ENCODE peak calls at places on chromosome 13, in seven cellular contexts. J is heart right ventricle; S is GM23338; K is dorsolateral prefrontal cortex; I is IMR-90; Z is pancreas; D is CD4-positive, alpha-beta T cell. O is an unnamed sample.
A peak's percentile ranks its signal among the peaks of the same experiment; 100 is the strongest.

GRCh38 chr13:43783820-43784219 is 3.0 kb downstream of the ENOX1 start:
- DNase-seq in D (no peak), S (peak; percentile 66), K (no peak), Z (no peak), I (peak; percentile 8), J (peak; percentile 12), O (no peak)

GRCh38 chr13:90933097-90933826 is 414.2 kb upstream of the MIR17HG start:
- DNase-seq in D (no peak), Z (no peak), J (no peak), I (no peak), S (no peak), K (no peak), O (no peak)

GRCh38 chr13:83183439-83184149 is 698.7 kb downstream of the SLITRK1 start:
- DNase-seq in S (no peak), Z (no peak), J (no peak), D (no peak), K (no peak), I (no peak), O (no peak)

GRCh38 chr13:92175330-92175729 is 776.9 kb downstream of the GPC5 start:
- DNase-seq in I (peak; percentile 62), Z (no peak), J (no peak), D (no peak), K (no peak), S (peak; percentile 67), O (peak; percentile 20)

GRCh38 chr13:23988546-23989122 is 91.3 kb upstream of the C1QTNF9B start:
- DNase-seq in K (no peak), I (peak; percentile 47), J (no peak), S (no peak), Z (no peak), D (no peak), O (no peak)

GRCh38 chr13:74026753-74027152 is 107.5 kb downstream of the KLF12 start:
- DNase-seq in K (no peak), I (peak; percentile 37), S (peak; percentile 85), Z (no peak), D (peak; percentile 69), J (no peak), O (peak; percentile 31)

GRCh38 chr13:108227651-108228272 is 9.6 kb downstream of the ABHD13 start:
- DNase-seq in I (peak; percentile 52), Z (no peak), K (no peak), S (peak; percentile 43), J (peak; percentile 24), D (no peak), O (peak; percentile 27)

GRCh38 chr13:44726214-44726613 is 150.1 kb upstream of the TSC22D1 start:
- DNase-seq in Z (no peak), D (no peak), I (peak; percentile 90), J (no peak), K (no peak), S (no peak), O (no peak)

GRCh38 chr13:50598338-50598737 is 245.2 kb downstream of the DLEU7 start:
- DNase-seq in D (no peak), K (no peak), S (no peak), J (no peak), Z (no peak), I (no peak), O (no peak)

GRCh38 chr13:49561064-49561410 is 24.3 kb downstream of the RCBTB1 start:
- DNase-seq in I (no peak), D (no peak), Z (no peak), J (peak; percentile 39), S (no peak), K (no peak), O (no peak)

GRCh38 chr13:37490176-37490575 is 108.4 kb downstream of the POSTN start:
- DNase-seq in J (no peak), D (no peak), Z (no peak), I (peak; percentile 14), K (no peak), S (no peak), O (no peak)

GRCh38 chr13:31749929-31750328 is 10.6 kb downstream of the RXFP2 start:
- DNase-seq in J (no peak), S (no peak), K (no peak), I (peak; percentile 94), Z (no peak), D (no peak), O (no peak)

GRCh38 chr13:66780814-66781213 is 449.3 kb downstream of the PCDH9 start:
- DNase-seq in K (no peak), D (no peak), Z (no peak), I (peak; percentile 20), S (no peak), J (no peak), O (no peak)

DNA sequence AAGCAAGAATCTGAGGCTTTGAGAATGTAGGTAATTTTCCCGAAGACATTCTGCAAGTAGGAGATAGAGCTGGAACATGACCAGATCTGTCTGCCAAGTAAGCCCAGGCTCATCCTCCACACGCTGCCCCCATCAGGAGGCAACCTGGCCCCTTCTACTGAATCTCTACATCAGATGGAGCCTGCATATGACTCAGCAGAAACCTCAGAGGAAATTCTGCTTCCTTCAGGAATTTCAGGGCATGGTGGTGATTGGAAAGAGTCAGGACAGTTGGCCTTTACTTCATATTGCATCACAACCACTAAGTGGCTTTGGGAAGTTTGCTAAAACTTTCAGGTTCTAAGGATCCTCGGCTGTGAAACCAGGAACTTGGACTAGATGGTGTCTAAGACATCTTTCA is 85.2 kb downstream of the LRRC63 start:
- DNase-seq in I (peak; percentile 67), K (no peak), S (no peak), J (no peak), Z (no peak), D (no peak), O (no peak)
- H3K27ac ChIP-seq in I (peak overlapping the region; percentile 70), K (no peak overlapping the region), S (no peak overlapping the region), J (no peak overlapping the region), Z (no peak overlapping the region), D (peak overlapping the region; percentile 89), O (no peak overlapping the region)

GRCh38 chr13:34747507-34747906 is 194.6 kb upstream of the NBEA start:
- DNase-seq in Z (no peak), J (no peak), I (no peak), K (no peak), D (no peak), S (no peak), O (no peak)
- H3K27ac ChIP-seq in Z (peak overlapping the region; percentile 31), J (peak overlapping the region; percentile 75), I (no peak overlapping the region), K (peak overlapping the region; percentile 64), D (no peak overlapping the region), S (no peak overlapping the region), O (no peak overlapping the region)

GRCh38 chr13:30147380-30147779 is 160.0 kb downstream of the KATNAL1 start:
- DNase-seq in Z (no peak), J (no peak), S (no peak), K (no peak), I (no peak), D (no peak), O (no peak)
- H3K27ac ChIP-seq in Z (no peak overlapping the region), J (no peak overlapping the region), S (no peak overlapping the region), K (no peak overlapping the region), I (no peak overlapping the region), D (peak overlapping the region; percentile 58), O (no peak overlapping the region)

GRCh38 chr13:110627761-110628476 is 12.6 kb downstream of the NAXD start:
- DNase-seq in J (no peak), D (no peak), K (no peak), S (no peak), I (no peak), Z (no peak), O (no peak)

GRCh38 chr13:110624766-110625756 is 9.7 kb downstream of the NAXD start:
- DNase-seq in K (no peak), D (no peak), J (no peak), S (peak; percentile 49), I (no peak), Z (no peak), O (no peak)

GRCh38 chr13:110627351-110627750 is 12.0 kb downstream of the NAXD start:
- DNase-seq in Z (no peak), K (no peak), J (no peak), I (no peak), D (no peak), S (no peak), O (no peak)

GRCh38 chr13:110626510-110626909 is 11.2 kb downstream of the NAXD start:
- DNase-seq in I (no peak), S (no peak), D (no peak), K (no peak), J (no peak), Z (no peak), O (no peak)

DNA sequence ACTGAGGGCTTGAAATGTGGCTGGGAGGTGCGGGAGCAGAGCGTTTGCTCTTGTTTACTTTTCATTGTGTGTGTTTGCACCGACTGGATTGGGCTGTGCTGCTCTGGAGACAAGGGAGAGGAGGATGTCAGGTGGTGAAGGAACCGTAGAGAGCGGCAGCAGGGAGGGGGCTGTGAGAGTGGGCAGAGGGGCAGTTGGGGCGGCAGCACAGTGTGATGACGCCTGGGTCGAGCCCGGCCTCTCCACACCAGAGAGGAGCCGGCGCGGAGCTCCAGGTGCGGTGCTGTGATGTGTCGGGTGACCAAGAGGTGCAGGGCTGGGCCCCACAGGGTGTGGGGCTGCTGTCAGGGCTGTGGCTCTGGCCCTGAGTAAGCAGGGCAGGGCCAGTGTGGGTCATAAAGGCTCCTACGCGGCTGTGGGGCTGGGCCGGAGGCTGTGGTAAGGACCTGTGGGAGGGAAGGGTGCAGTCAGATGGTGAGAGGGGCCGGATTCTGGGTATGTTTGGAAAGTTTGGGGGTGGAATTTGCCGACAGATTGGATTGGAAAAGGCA is 10.5 kb downstream of the NAXD start:
- DNase-seq in Z (no peak), J (no peak), K (no peak), S (no peak), D (no peak), I (no peak), O (peak; percentile 76)
- H3K27ac ChIP-seq in Z (no peak overlapping the region), J (no peak overlapping the region), K (no peak overlapping the region), S (no peak overlapping the region), D (no peak overlapping the region), I (no peak overlapping the region), O (peak overlapping the region; percentile 51)

GRCh38 chr13:110237895-110238294 is 69.1 kb downstream of the COL4A1 start:
- DNase-seq in J (no peak), I (no peak), K (no peak), Z (no peak), D (no peak), S (no peak), O (no peak)
- H3K27ac ChIP-seq in J (peak overlapping the region; percentile 72), I (no peak overlapping the region), K (no peak overlapping the region), Z (no peak overlapping the region), D (no peak overlapping the region), S (no peak overlapping the region), O (peak overlapping the region; percentile 24)

GRCh38 chr13:40562975-40563349 is 103.5 kb downstream of the FOXO1 start:
- DNase-seq in S (no peak), D (no peak), J (no peak), Z (no peak), I (no peak), K (no peak), O (no peak)
- H3K27ac ChIP-seq in S (peak overlapping the region; percentile 76), D (peak overlapping the region; percentile 21), J (peak overlapping the region; percentile 29), Z (no peak overlapping the region), I (no peak overlapping the region), K (no peak overlapping the region), O (no peak overlapping the region)

DNA sequence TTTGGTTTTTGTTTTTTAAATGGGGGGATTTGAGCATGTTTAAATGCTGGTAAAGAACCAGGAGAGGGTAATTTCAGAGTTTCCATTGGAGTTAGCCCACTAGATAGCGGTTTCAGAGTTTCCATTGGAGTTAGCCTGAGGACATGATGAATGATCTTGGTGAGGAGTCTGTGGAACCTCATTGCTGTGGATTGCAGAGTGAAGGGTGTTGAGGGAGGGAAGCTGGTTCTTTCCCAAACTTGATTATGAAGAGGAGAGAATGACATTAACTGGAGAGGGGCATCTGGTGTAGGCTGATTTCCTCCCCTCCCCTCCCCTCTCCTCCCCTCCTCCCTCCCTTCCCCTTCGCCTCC is 5.0 kb downstream of the WASF3 start:
- DNase-seq in K (no peak), D (no peak), Z (no peak), S (no peak), J (no peak), I (peak; percentile 28), O (no peak)
- H3K27ac ChIP-seq in K (no peak overlapping the region), D (no peak overlapping the region), Z (no peak overlapping the region), S (no peak overlapping the region), J (no peak overlapping the region), I (no peak overlapping the region), O (no peak overlapping the region)

GRCh38 chr13:113956571-113956970 is 17.3 kb downstream of the C13orf46 start:
- DNase-seq in I (no peak), J (no peak), K (no peak), Z (no peak), D (no peak), S (no peak), O (no peak)
- H3K27ac ChIP-seq in I (no peak overlapping the region), J (no peak overlapping the region), K (no peak overlapping the region), Z (no peak overlapping the region), D (no peak overlapping the region), S (no peak overlapping the region), O (no peak overlapping the region)

O was measured in colonic mucosa.